ENCODE peak calls at places on chromosomes 1 and 21, in six cellular contexts. L is esophagus muscularis mucosa, N is cardiac muscle cell, U is Peyer's patch, B is AG04450, O is A549. X is an unnamed sample.

GRCh38 chr1:198056255-198056654 is 100.5 kb upstream of the NEK7 start:
- DNase-seq in N (peak; percentile 2), B (no peak), L (no peak), U (no peak), O (no peak), X (no peak)

GRCh38 chr1:113223040-113223439 is 150.0 kb downstream of the LRIG2 start:
- DNase-seq in O (no peak), N (no peak), B (no peak), L (no peak), U (no peak), X (no peak)

GRCh38 chr1:1889847-1890505 is 911 bp downstream of the GNB1 start:
- DNase-seq in U (peak; percentile 73), N (peak; percentile 61), B (no peak), L (no peak), O (peak; percentile 46), X (no peak)

GRCh38 chr1:211762206-211762605 is 68.4 kb downstream of the LPGAT1 start:
- DNase-seq in B (no peak), O (no peak), U (no peak), N (no peak), L (no peak), X (no peak)

GRCh38 chr1:111442457-111442856 is 6.6 kb downstream of the WDR77 start:
- DNase-seq in N (no peak), U (no peak), L (no peak), O (no peak), B (no peak), X (no peak)

GRCh38 chr1:33274446-33274845 is 18.2 kb downstream of the ZNF362 start:
- DNase-seq in O (no peak), U (no peak), N (no peak), L (no peak), B (no peak), X (no peak)

GRCh38 chr1:214500349-214501055 is 50.9 kb downstream of the PTPN14 start:
- DNase-seq in O (no peak), N (no peak), L (no peak), U (no peak), B (no peak), X (no peak)

GRCh38 chr1:180524160-180524914 is 22.0 kb upstream of the ACBD6 start:
- DNase-seq in L (no peak), N (no peak), O (no peak), B (no peak), U (no peak), X (no peak)

GRCh38 chr21:42797522-42797921 is 81.8 kb downstream of the WDR4 start:
- DNase-seq in B (no peak), L (no peak), N (no peak), U (peak; percentile 14), O (no peak), X (no peak)

GRCh38 chr1:166032901-166033371 is 133.9 kb downstream of the FAM78B start:
- DNase-seq in L (no peak), O (no peak), N (no peak), B (no peak), U (no peak), X (no peak)

DNA sequence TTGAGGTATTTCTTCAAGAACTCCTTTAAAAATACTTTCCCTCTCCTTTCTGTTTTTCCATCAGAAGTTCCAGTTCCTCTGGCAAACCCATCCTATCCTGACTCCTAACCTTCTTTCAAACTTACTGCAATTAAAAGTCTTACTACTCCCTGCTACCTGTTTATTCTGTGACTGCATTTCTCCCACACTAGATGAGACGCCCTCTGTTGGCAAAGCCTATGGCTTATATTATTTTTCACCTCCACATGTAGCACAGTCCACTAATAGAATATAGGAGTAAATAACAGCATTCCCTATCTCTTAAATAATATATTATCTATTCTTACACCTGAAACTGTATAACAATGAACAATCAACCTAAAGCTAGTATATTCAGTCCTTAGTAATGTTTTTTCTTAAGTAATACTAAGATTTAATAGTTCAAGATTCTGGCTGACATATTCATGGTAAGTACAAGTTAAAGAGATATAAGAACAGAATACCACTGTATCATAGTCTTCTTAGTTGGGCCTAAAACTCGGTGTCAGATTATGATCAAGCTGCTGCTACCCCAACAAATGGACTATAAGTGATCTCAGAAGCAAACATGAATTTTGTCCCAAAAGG is 54.8 kb downstream of the RAB3GAP2 start:
- DNase-seq in L (no peak), B (no peak), U (no peak), O (peak; percentile 29), N (peak; percentile 14), X (no peak)
- TF ChIP-seq CTCF in L (no peak), B (peak; percentile 27), U (peak; percentile 54), O (peak; percentile 43), N (peak; percentile 42), X (peak; percentile 25)

GRCh38 chr1:228006793-228007053 is at the start of gene WNT3A:
- DNase-seq in U (no peak), L (no peak), N (no peak), O (no peak), B (no peak), X (no peak)
- H3K4me3 ChIP-seq in U (no peak within 1 kb of the TSS), L (peak within 1 kb of the TSS; percentile 17), N (peak within 1 kb of the TSS; percentile 9), O (peak within 1 kb of the TSS; percentile 37), B (no peak within 1 kb of the TSS), X (no peak within 1 kb of the TSS)

DNA sequence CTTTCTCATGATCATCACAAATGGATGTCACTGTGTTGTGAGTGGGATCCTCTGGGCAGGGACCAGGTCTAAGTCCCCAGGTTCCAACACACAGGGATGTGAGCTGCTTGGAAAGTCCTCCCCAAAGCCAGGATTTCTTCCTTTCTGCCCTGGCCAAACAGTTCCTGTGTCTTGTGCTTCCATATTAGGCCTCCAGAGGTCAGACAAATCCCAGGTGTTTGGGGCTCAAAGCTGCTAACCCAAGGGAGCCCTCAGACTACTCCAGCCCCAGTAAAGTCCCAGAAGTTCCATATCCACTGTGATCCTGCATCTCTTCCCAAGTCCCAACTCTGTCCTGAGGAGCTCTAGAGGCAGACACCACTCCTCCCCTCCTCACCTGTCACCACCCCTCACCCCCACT is 27.7 kb upstream of the MAGOH start:
- DNase-seq in B (no peak), U (no peak), L (no peak), N (peak; percentile 15), O (peak; percentile 33), X (no peak)
- TF ChIP-seq CTCF in B (peak; percentile 32), U (peak; percentile 18), L (no peak), N (peak; percentile 19), O (peak; percentile 22), X (no peak)

GRCh38 chr1:45265244-45265643 is 58.8 kb upstream of the ZSWIM5 start:
- DNase-seq in U (no peak), L (no peak), N (no peak), O (no peak), B (no peak), X (no peak)

GRCh38 chr1:45266151-45266801 is 59.9 kb upstream of the ZSWIM5 start:
- DNase-seq in N (peak; percentile 87), B (peak; percentile 54), U (peak; percentile 62), O (no peak), L (no peak), X (peak; percentile 24)

GRCh38 chr1:45259053-45259452 is 52.6 kb upstream of the ZSWIM5 start:
- DNase-seq in O (no peak), L (no peak), U (no peak), B (no peak), N (no peak), X (no peak)

GRCh38 chr1:45260244-45260643 is 53.8 kb upstream of the ZSWIM5 start:
- DNase-seq in N (no peak), B (no peak), O (no peak), L (no peak), U (no peak), X (no peak)

GRCh38 chr1:45263132-45263531 is 56.7 kb upstream of the ZSWIM5 start:
- DNase-seq in L (no peak), N (no peak), O (no peak), B (no peak), U (no peak), X (no peak)
- H3K4me3 ChIP-seq in L (no peak overlapping the region), N (no peak overlapping the region), O (no peak overlapping the region), B (no peak overlapping the region), U (no peak overlapping the region), X (no peak overlapping the region)